ENCODE peak calls at places on chromosomes 12 and 14, in nine cellular contexts. T, J, U, I, F, S, D, L and O are unnamed samples.

GRCh38 chr12:28811457-28811856 is 337.6 kb upstream of the FAR2 start:
- DNase-seq in T (no peak), J (no peak), U (no peak), I (no peak), F (no peak), S (no peak), D (no peak), L (no peak), O (no peak)

GRCh38 chr12:12425616-12426015 is 68.7 kb downstream of the BORCS5 start:
- DNase-seq in T (no peak), J (no peak), U (no peak), I (no peak), F (no peak), S (no peak), D (no peak), L (no peak), O (no peak)

GRCh38 chr14:99995700-99996356 is 69.4 kb upstream of the EVL start:
- DNase-seq in T (no peak), J (peak; percentile 93), U (peak; percentile 58), I (peak; percentile 41), F (peak; percentile 29), S (peak; percentile 54), D (peak; percentile 77), L (peak; percentile 47), O (peak; percentile 79)

GRCh38 chr12:24902521-24903304 is 46.2 kb downstream of the BCAT1 start:
- DNase-seq in T (no peak), J (peak; percentile 79), U (no peak), I (no peak), F (no peak), S (no peak), D (no peak), L (no peak), O (no peak)

GRCh38 chr14:23436327-23437141 is 1.1 kb upstream of the MYH7 start:
- DNase-seq in T (no peak), J (no peak), U (peak; percentile 35), I (no peak), F (no peak), S (no peak), D (no peak), L (peak; percentile 47), O (peak; percentile 1)

GRCh38 chr14:54364555-54365415 is 32.0 kb upstream of the CDKN3 start:
- DNase-seq in T (no peak), J (no peak), U (no peak), I (peak; percentile 15), F (no peak), S (no peak), D (no peak), L (no peak), O (no peak)

GRCh38 chr12:25286837-25287236 is 36.1 kb upstream of the KRAS start:
- DNase-seq in T (no peak), J (no peak), U (no peak), I (no peak), F (no peak), S (no peak), D (no peak), L (no peak), O (no peak)

GRCh38 chr12:79911889-79912656 is 22.8 kb downstream of the PPP1R12A start:
- DNase-seq in T (no peak), J (no peak), U (no peak), I (no peak), F (no peak), S (no peak), D (no peak), L (no peak), O (no peak)

GRCh38 chr12:92859650-92860386 is 69.3 kb downstream of the EEA1 start:
- DNase-seq in T (no peak), J (no peak), U (no peak), I (no peak), F (no peak), S (no peak), D (no peak), L (no peak), O (peak; percentile 12)

GRCh38 chr12:53949631-53950440 is 4.9 kb upstream of the HOXC12 start:
- DNase-seq in T (no peak), J (peak; percentile 81), U (no peak), I (no peak), F (no peak), S (no peak), D (no peak), L (peak; percentile 61), O (no peak)

GRCh38 chr14:52778702-52779101 is 12.7 kb downstream of the GNPNAT1 start:
- DNase-seq in T (no peak), J (no peak), U (no peak), I (no peak), F (no peak), S (no peak), D (no peak), L (no peak), O (no peak)

GRCh38 chr12:12483438-12483837 is 79.2 kb downstream of the DUSP16 start:
- DNase-seq in T (no peak), J (no peak), U (no peak), I (no peak), F (no peak), S (no peak), D (no peak), L (no peak), O (no peak)

GRCh38 chr12:58086930-58087329 is 145.6 kb downstream of the ATP23 start:
- DNase-seq in T (peak; percentile 29), J (no peak), U (no peak), I (no peak), F (no peak), S (no peak), D (no peak), L (no peak), O (no peak)

GRCh38 chr12:25557830-25558436 is 4.8 kb upstream of the LMNTD1 start:
- DNase-seq in T (no peak), J (peak; percentile 89), U (no peak), I (peak; percentile 35), F (no peak), S (peak; percentile 54), D (no peak), L (peak; percentile 13), O (no peak)

GRCh38 chr12:116249938-116250337 is 27.6 kb downstream of the MED13L start:
- DNase-seq in T (no peak), J (no peak), U (no peak), I (no peak), F (no peak), S (no peak), D (no peak), L (no peak), O (no peak)

GRCh38 chr12:24991209-24992049 is 42.5 kb upstream of the BCAT1 start:
- DNase-seq in T (peak; percentile 42), J (peak; percentile 82), U (no peak), I (peak; percentile 30), F (no peak), S (peak; percentile 39), D (no peak), L (peak; percentile 25), O (no peak)

GRCh38 chr14:78153069-78153351 is 17.2 kb upstream of the NRXN3 start:
- DNase-seq in T (no peak), J (no peak), U (no peak), I (no peak), F (no peak), S (no peak), D (no peak), L (no peak), O (no peak)

GRCh38 chr14:102046337-102047278 is 40.2 kb downstream of the HSP90AA1 start:
- DNase-seq in T (peak; percentile 94), J (peak; percentile 93), U (peak; percentile 92), I (peak; percentile 92), F (peak; percentile 75), S (peak; percentile 82), D (peak; percentile 92), L (peak; percentile 81), O (peak; percentile 90)
- TF ChIP-seq CTCF in T (peak; percentile 41), J (peak; percentile 51), U (peak; percentile 75), I (peak; percentile 61), F (peak; percentile 98), S (peak; percentile 80), D (peak; percentile 71), L (peak; percentile 98), O (peak; percentile 61)

GRCh38 chr14:62739647-62740046 is 305.6 kb downstream of the KCNH5 start:
- DNase-seq in T (no peak), J (no peak), U (no peak), I (no peak), F (no peak), S (no peak), D (no peak), L (no peak), O (no peak)

GRCh38 chr14:62743569-62743968 is 301.7 kb downstream of the KCNH5 start:
- DNase-seq in T (no peak), J (peak; percentile 13), U (no peak), I (no peak), F (no peak), S (no peak), D (no peak), L (no peak), O (no peak)

GRCh38 chr14:62745496-62745895 is 299.8 kb downstream of the KCNH5 start:
- DNase-seq in T (no peak), J (no peak), U (no peak), I (no peak), F (no peak), S (no peak), D (no peak), L (no peak), O (no peak)

GRCh38 chr14:62743118-62743517 is 302.1 kb downstream of the KCNH5 start:
- DNase-seq in T (no peak), J (no peak), U (no peak), I (no peak), F (no peak), S (no peak), D (no peak), L (no peak), O (no peak)
- H3K4me3 ChIP-seq in T (no peak overlapping the region), J (no peak overlapping the region), U (no peak overlapping the region), I (no peak overlapping the region), F (no peak overlapping the region), S (no peak overlapping the region), D (no peak overlapping the region), L (no peak overlapping the region), O (no peak overlapping the region)

GRCh38 chr12:10574307-10574706 is 39.1 kb downstream of the MAGOHB start:
- DNase-seq in T (no peak), J (no peak), U (no peak), I (no peak), F (no peak), S (no peak), D (no peak), L (no peak), O (no peak)
- TF ChIP-seq POLR2AphosphoS5 in T (no peak), J (no peak), U (no peak), I (no peak), F (no peak), S (no peak), D (no peak), L (no peak), O (no peak)

DNA sequence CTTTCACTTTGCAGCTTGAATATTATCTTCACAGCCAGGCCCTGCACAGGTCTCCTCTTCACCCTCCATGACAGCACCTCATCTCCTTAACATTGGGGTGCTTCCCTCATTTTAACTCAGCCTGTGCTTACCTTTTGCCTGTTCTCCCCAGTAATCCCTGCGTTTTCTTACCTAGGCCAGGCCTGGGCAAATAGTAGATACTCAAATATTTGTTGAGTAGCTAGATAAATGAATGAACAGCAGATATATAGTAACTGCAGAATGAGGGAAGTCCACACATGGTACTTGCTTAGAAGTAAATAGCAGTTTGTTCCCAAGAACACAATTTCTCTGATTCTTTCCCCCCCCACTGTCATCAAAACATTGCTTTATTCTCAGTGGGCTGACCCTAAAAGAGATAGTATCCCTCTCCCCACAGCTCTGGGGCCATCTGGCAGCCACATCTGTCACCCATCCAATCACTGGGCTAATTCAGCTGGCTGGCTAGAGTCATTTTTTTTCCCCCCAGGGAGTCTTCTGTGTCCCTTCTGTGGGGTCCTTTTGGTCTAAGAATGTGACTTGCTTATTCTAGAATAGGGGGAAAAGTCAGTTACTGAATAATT is 43.2 kb downstream of the APPL2 start:
- DNase-seq in T (no peak), J (no peak), U (no peak), I (no peak), F (no peak), S (no peak), D (no peak), L (no peak), O (no peak)
- TF ChIP-seq CTCF in T (no peak), J (no peak), U (no peak), I (no peak), F (no peak), S (no peak), D (no peak), L (no peak), O (no peak)